ENCODE peak calls at places on chromosomes 3 and 15, in five cellular contexts. F is activated T-cell treated with anti-CD3 and anti-CD28 coated beads, Interleukin-2, amount 50 U/mL, for 24 hours; X is epithelial cell of esophagus; I is activated naive CD8-positive, alpha-beta T cell treated with anti-CD3 and anti-CD28 coated beads, Interleukin-2, amount 10 ng/mL, durations not matched to agents 7 days and 5 days; J is activated T-helper 1 cell treated with Interleukin-2 at 50 U/mL for 16 hours. N is an unnamed sample.

GRCh38 chr15:55916666-55917409 is 76.6 kb downstream of the NEDD4 start:
- DNase-seq in F (no peak), X (peak), I (no peak), J (no peak), N (no peak)

GRCh38 chr15:61889706-61890105 is 170.5 kb downstream of the VPS13C start:
- DNase-seq in F (no peak), X (peak), I (no peak), J (no peak), N (no peak)

GRCh38 chr3:114079761-114080160 is 23.2 kb downstream of the QTRT2 start:
- DNase-seq in F (no peak), X (no peak), I (no peak), J (no peak), N (no peak)

GRCh38 chr3:104907507-104907906 is 459.2 kb upstream of the ALCAM start:
- DNase-seq in F (no peak), X (peak), I (no peak), J (no peak), N (no peak)

GRCh38 chr3:30114918-30115317 is 491.5 kb upstream of the TGFBR2 start:
- DNase-seq in F (no peak), X (no peak), I (no peak), J (no peak), N (no peak)

GRCh38 chr3:48848816-48849515 is 1.3 kb upstream of the PRKAR2A start:
- DNase-seq in F (no peak), X (no peak), I (peak), J (no peak), N (no peak)

GRCh38 chr15:72315706-72316370 is 4.1 kb downstream of the CELF6 start:
- DNase-seq in F (no peak), X (no peak), I (no peak), J (no peak), N (no peak)

GRCh38 chr15:46450112-46450809 is 815.4 kb downstream of the SQOR start:
- DNase-seq in F (no peak), X (no peak), I (no peak), J (no peak), N (no peak)

GRCh38 chr15:33101036-33101435 is 93.5 kb downstream of the FMN1 start:
- DNase-seq in F (no peak), X (no peak), I (no peak), J (no peak), N (no peak)